ENCODE peak calls at places on chromosomes 16 and 17, in eight cellular contexts. One of them, this sample, is unnamed.

GRCh38 chr17:51435641-51436091 is 175.3 kb downstream of the UTP18 start:
- DNase-seq in WTC11: peak; percentile 79
- DNase-seq in cardiac septum: no peak
- DNase-seq in stimulated activated CD4-positive, alpha-beta T cell treated with anti-CD3 and anti-CD28 coated beads, Interleukin-4, amount 100 ng/mL, for 4 hours: peak; percentile 29
- DNase-seq in fibroblast of the aortic adventitia: peak; percentile 2
- DNase-seq in HEK293T: peak; percentile 73
- DNase-seq in sciatic nerve: no peak
- DNase-seq in GM04504: no peak
- DNase-seq in this sample: peak; percentile 54

GRCh38 chr16:22859925-22860324 is 46.0 kb downstream of the HS3ST2 start:
- DNase-seq in WTC11: no peak
- DNase-seq in cardiac septum: no peak
- DNase-seq in stimulated activated CD4-positive, alpha-beta T cell treated with anti-CD3 and anti-CD28 coated beads, Interleukin-4, amount 100 ng/mL, for 4 hours: no peak
- DNase-seq in fibroblast of the aortic adventitia: no peak
- DNase-seq in HEK293T: no peak
- DNase-seq in sciatic nerve: no peak
- DNase-seq in GM04504: no peak
- DNase-seq in this sample: no peak

GRCh38 chr17:57269598-57270255 is 13.4 kb downstream of the MSI2 start:
- DNase-seq in WTC11: no peak
- DNase-seq in cardiac septum: no peak
- DNase-seq in stimulated activated CD4-positive, alpha-beta T cell treated with anti-CD3 and anti-CD28 coated beads, Interleukin-4, amount 100 ng/mL, for 4 hours: no peak
- DNase-seq in fibroblast of the aortic adventitia: no peak
- DNase-seq in HEK293T: no peak
- DNase-seq in sciatic nerve: no peak
- DNase-seq in GM04504: no peak
- DNase-seq in this sample: peak; percentile 16

GRCh38 chr16:84347161-84347560 is 21.2 kb upstream of the ATP2C2 start:
- DNase-seq in WTC11: no peak
- DNase-seq in cardiac septum: no peak
- DNase-seq in stimulated activated CD4-positive, alpha-beta T cell treated with anti-CD3 and anti-CD28 coated beads, Interleukin-4, amount 100 ng/mL, for 4 hours: no peak
- DNase-seq in fibroblast of the aortic adventitia: no peak
- DNase-seq in HEK293T: no peak
- DNase-seq in sciatic nerve: no peak
- DNase-seq in GM04504: no peak
- DNase-seq in this sample: no peak

GRCh38 chr17:2368383-2368782 is 31.1 kb downstream of the SGSM2 start:
- DNase-seq in WTC11: no peak
- DNase-seq in cardiac septum: no peak
- DNase-seq in stimulated activated CD4-positive, alpha-beta T cell treated with anti-CD3 and anti-CD28 coated beads, Interleukin-4, amount 100 ng/mL, for 4 hours: no peak
- DNase-seq in fibroblast of the aortic adventitia: no peak
- DNase-seq in HEK293T: no peak
- DNase-seq in sciatic nerve: no peak
- DNase-seq in GM04504: no peak
- DNase-seq in this sample: no peak

GRCh38 chr16:14286381-14287230 is 215.5 kb downstream of the MRTFB start:
- DNase-seq in WTC11: peak; percentile 44
- DNase-seq in cardiac septum: no peak
- DNase-seq in stimulated activated CD4-positive, alpha-beta T cell treated with anti-CD3 and anti-CD28 coated beads, Interleukin-4, amount 100 ng/mL, for 4 hours: no peak
- DNase-seq in fibroblast of the aortic adventitia: no peak
- DNase-seq in HEK293T: no peak
- DNase-seq in sciatic nerve: no peak
- DNase-seq in GM04504: peak; percentile 15
- DNase-seq in this sample: peak; percentile 86

GRCh38 chr16:68093816-68094613 is 8.8 kb downstream of the NFATC3 start:
- DNase-seq in WTC11: no peak
- DNase-seq in cardiac septum: no peak
- DNase-seq in stimulated activated CD4-positive, alpha-beta T cell treated with anti-CD3 and anti-CD28 coated beads, Interleukin-4, amount 100 ng/mL, for 4 hours: no peak
- DNase-seq in fibroblast of the aortic adventitia: peak; percentile 69
- DNase-seq in HEK293T: no peak
- DNase-seq in sciatic nerve: no peak
- DNase-seq in GM04504: no peak
- DNase-seq in this sample: peak; percentile 51

GRCh38 chr17:2222901-2223616 is 80.5 kb downstream of the SMG6 start:
- DNase-seq in WTC11: no peak
- DNase-seq in cardiac septum: no peak
- DNase-seq in stimulated activated CD4-positive, alpha-beta T cell treated with anti-CD3 and anti-CD28 coated beads, Interleukin-4, amount 100 ng/mL, for 4 hours: peak; percentile 30
- DNase-seq in fibroblast of the aortic adventitia: peak; percentile 95
- DNase-seq in HEK293T: no peak
- DNase-seq in sciatic nerve: no peak
- DNase-seq in GM04504: peak; percentile 71
- DNase-seq in this sample: no peak

GRCh38 chr17:51029142-51029541 is 91.5 kb downstream of the SPAG9 start:
- DNase-seq in WTC11: no peak
- DNase-seq in cardiac septum: no peak
- DNase-seq in stimulated activated CD4-positive, alpha-beta T cell treated with anti-CD3 and anti-CD28 coated beads, Interleukin-4, amount 100 ng/mL, for 4 hours: no peak
- DNase-seq in fibroblast of the aortic adventitia: no peak
- DNase-seq in HEK293T: no peak
- DNase-seq in sciatic nerve: no peak
- DNase-seq in GM04504: no peak
- DNase-seq in this sample: no peak

GRCh38 chr17:61349350-61349749 is 50.3 kb upstream of the TBX2 start:
- DNase-seq in WTC11: no peak
- DNase-seq in cardiac septum: no peak
- DNase-seq in stimulated activated CD4-positive, alpha-beta T cell treated with anti-CD3 and anti-CD28 coated beads, Interleukin-4, amount 100 ng/mL, for 4 hours: no peak
- DNase-seq in fibroblast of the aortic adventitia: peak; percentile 8
- DNase-seq in HEK293T: no peak
- DNase-seq in sciatic nerve: no peak
- DNase-seq in GM04504: no peak
- DNase-seq in this sample: peak; percentile 22

GRCh38 chr16:89602273-89602951 is 11.0 kb upstream of the DPEP1 start:
- DNase-seq in WTC11: peak; percentile 51
- DNase-seq in cardiac septum: no peak
- DNase-seq in stimulated activated CD4-positive, alpha-beta T cell treated with anti-CD3 and anti-CD28 coated beads, Interleukin-4, amount 100 ng/mL, for 4 hours: peak; percentile 81
- DNase-seq in fibroblast of the aortic adventitia: peak; percentile 73
- DNase-seq in HEK293T: peak; percentile 37
- DNase-seq in sciatic nerve: no peak
- DNase-seq in GM04504: peak; percentile 42
- DNase-seq in this sample: no peak

GRCh38 chr16:77584205-77584859 is 138.0 kb upstream of the NUDT7 start:
- DNase-seq in WTC11: peak; percentile 53
- DNase-seq in cardiac septum: no peak
- DNase-seq in stimulated activated CD4-positive, alpha-beta T cell treated with anti-CD3 and anti-CD28 coated beads, Interleukin-4, amount 100 ng/mL, for 4 hours: peak; percentile 20
- DNase-seq in fibroblast of the aortic adventitia: peak; percentile 87
- DNase-seq in HEK293T: peak; percentile 57
- DNase-seq in sciatic nerve: no peak
- DNase-seq in GM04504: peak; percentile 25
- DNase-seq in this sample: peak; percentile 35

GRCh38 chr17:146983-147761 is 9.8 kb downstream of the SCGB1C2 start:
- DNase-seq in WTC11: no peak
- DNase-seq in cardiac septum: peak; percentile 63
- DNase-seq in stimulated activated CD4-positive, alpha-beta T cell treated with anti-CD3 and anti-CD28 coated beads, Interleukin-4, amount 100 ng/mL, for 4 hours: no peak
- DNase-seq in fibroblast of the aortic adventitia: no peak
- DNase-seq in HEK293T: no peak
- DNase-seq in sciatic nerve: peak; percentile 59
- DNase-seq in GM04504: no peak
- DNase-seq in this sample: no peak

GRCh38 chr17:39213852-39214251 is 11.9 kb downstream of the STAC2 start:
- DNase-seq in WTC11: no peak
- DNase-seq in cardiac septum: no peak
- DNase-seq in stimulated activated CD4-positive, alpha-beta T cell treated with anti-CD3 and anti-CD28 coated beads, Interleukin-4, amount 100 ng/mL, for 4 hours: no peak
- DNase-seq in fibroblast of the aortic adventitia: no peak
- DNase-seq in HEK293T: no peak
- DNase-seq in sciatic nerve: no peak
- DNase-seq in GM04504: no peak
- DNase-seq in this sample: no peak

GRCh38 chr17:48997103-48997826 is at the start of gene IGF2BP1:
- DNase-seq in WTC11: peak; percentile 77
- DNase-seq in cardiac septum: no peak
- DNase-seq in stimulated activated CD4-positive, alpha-beta T cell treated with anti-CD3 and anti-CD28 coated beads, Interleukin-4, amount 100 ng/mL, for 4 hours: no peak
- DNase-seq in fibroblast of the aortic adventitia: peak; percentile 43
- DNase-seq in HEK293T: peak; percentile 65
- DNase-seq in sciatic nerve: no peak
- DNase-seq in GM04504: no peak
- DNase-seq in this sample: peak; percentile 83

GRCh38 chr17:35895602-35896001 is 15.4 kb upstream of the CCL5 start:
- DNase-seq in WTC11: no peak
- DNase-seq in cardiac septum: no peak
- DNase-seq in stimulated activated CD4-positive, alpha-beta T cell treated with anti-CD3 and anti-CD28 coated beads, Interleukin-4, amount 100 ng/mL, for 4 hours: no peak
- DNase-seq in fibroblast of the aortic adventitia: peak; percentile 78
- DNase-seq in HEK293T: no peak
- DNase-seq in sciatic nerve: no peak
- DNase-seq in GM04504: no peak
- DNase-seq in this sample: no peak

GRCh38 chr17:34076743-34077631 is 178.1 kb upstream of the CCL2 start:
- DNase-seq in WTC11: no peak
- DNase-seq in cardiac septum: no peak
- DNase-seq in stimulated activated CD4-positive, alpha-beta T cell treated with anti-CD3 and anti-CD28 coated beads, Interleukin-4, amount 100 ng/mL, for 4 hours: no peak
- DNase-seq in fibroblast of the aortic adventitia: no peak
- DNase-seq in HEK293T: no peak
- DNase-seq in sciatic nerve: no peak
- DNase-seq in GM04504: no peak
- DNase-seq in this sample: no peak

GRCh38 chr17:64413505-64413904 is 22.8 kb upstream of the PECAM1 start:
- DNase-seq in WTC11: no peak
- DNase-seq in cardiac septum: no peak
- DNase-seq in stimulated activated CD4-positive, alpha-beta T cell treated with anti-CD3 and anti-CD28 coated beads, Interleukin-4, amount 100 ng/mL, for 4 hours: no peak
- DNase-seq in fibroblast of the aortic adventitia: no peak
- DNase-seq in HEK293T: no peak
- DNase-seq in sciatic nerve: no peak
- DNase-seq in GM04504: no peak
- DNase-seq in this sample: no peak